ENCODE peak calls at places on chromosomes 6 and 20, in seven cellular contexts. B is effector CD4-positive, alpha-beta T cell; C is foreskin fibroblast; X is kidney tubule cell; U is IMR-90; R is neural crest cell; N is left colon. V is an unnamed sample.

GRCh38 chr6:149059557-149059956 is 258.0 kb upstream of the TAB2 start:
- DNase-seq in B (no peak), C (no peak), X (no peak), U (peak; percentile 23), R (no peak), N (no peak), V (no peak)

GRCh38 chr20:52987295-52987694 is 15.1 kb downstream of the TSHZ2 start:
- DNase-seq in B (no peak), C (no peak), X (no peak), U (no peak), R (no peak), N (no peak), V (no peak)

GRCh38 chr6:158605266-158605878 is 39.2 kb downstream of the DYNLT1 start:
- DNase-seq in B (peak; percentile 38), C (peak; percentile 68), X (peak; percentile 80), U (peak; percentile 77), R (peak; percentile 72), N (peak; percentile 73), V (peak; percentile 75)

GRCh38 chr20:6094038-6094437 is 28.8 kb downstream of the FERMT1 start:
- DNase-seq in B (no peak), C (no peak), X (no peak), U (no peak), R (no peak), N (peak; percentile 26), V (no peak)

GRCh38 chr6:36851149-36851614 is 11.9 kb upstream of the CPNE5 start:
- DNase-seq in B (peak; percentile 27), C (peak; percentile 74), X (peak; percentile 78), U (peak; percentile 72), R (peak; percentile 46), N (no peak), V (peak; percentile 61)

GRCh38 chr6:162179196-162179951 is 548.2 kb downstream of the PRKN start:
- DNase-seq in B (no peak), C (no peak), X (no peak), U (no peak), R (no peak), N (no peak), V (no peak)

GRCh38 chr6:6590530-6590929 is 2.0 kb downstream of the LY86 start:
- DNase-seq in B (no peak), C (no peak), X (no peak), U (no peak), R (no peak), N (no peak), V (no peak)

GRCh38 chr6:104604643-104605042 is 255.1 kb downstream of the HACE1 start:
- DNase-seq in B (no peak), C (no peak), X (no peak), U (no peak), R (no peak), N (no peak), V (no peak)

GRCh38 chr6:151705994-151706733 is 101.3 kb upstream of the ESR1 start:
- DNase-seq in B (no peak), C (no peak), X (no peak), U (no peak), R (no peak), N (peak; percentile 14), V (no peak)

GRCh38 chr6:35327349-35328027 is 14.9 kb upstream of the PPARD start:
- DNase-seq in B (peak; percentile 72), C (peak; percentile 46), X (peak; percentile 55), U (peak; percentile 55), R (peak; percentile 51), N (peak; percentile 77), V (peak; percentile 78)

GRCh38 chr20:884983-885952 is 30.9 kb downstream of the ANGPT4 start:
- DNase-seq in B (no peak), C (peak; percentile 14), X (peak; percentile 48), U (peak; percentile 26), R (peak; percentile 28), N (no peak), V (peak; percentile 38)

GRCh38 chr20:37845261-37845681 is 57.7 kb upstream of the VSTM2L start:
- DNase-seq in B (no peak), C (no peak), X (no peak), U (no peak), R (no peak), N (no peak), V (no peak)

GRCh38 chr20:40954521-40955165 is 74.0 kb upstream of the TOP1 start:
- DNase-seq in B (no peak), C (no peak), X (no peak), U (no peak), R (no peak), N (no peak), V (no peak)

GRCh38 chr6:169289671-169290408 is 36.2 kb upstream of the THBS2 start:
- DNase-seq in B (no peak), C (no peak), X (peak; percentile 29), U (peak; percentile 51), R (no peak), N (no peak), V (no peak)

GRCh38 chr20:16054917-16055316 is 518.3 kb downstream of the KIF16B start:
- DNase-seq in B (no peak), C (no peak), X (no peak), U (no peak), R (no peak), N (no peak), V (no peak)

GRCh38 chr6:136782021-136782770 is 10.1 kb downstream of the MAP3K5 start:
- DNase-seq in B (no peak), C (peak; percentile 45), X (peak; percentile 80), U (peak; percentile 79), R (no peak), N (no peak), V (no peak)

GRCh38 chr6:21808045-21808470 is 214.5 kb downstream of the SOX4 start:
- DNase-seq in B (no peak), C (peak; percentile 42), X (peak; percentile 85), U (peak; percentile 78), R (no peak), N (peak; percentile 13), V (no peak)

GRCh38 chr6:145087034-145087433 is 648.3 kb downstream of the EPM2A start:
- DNase-seq in B (no peak), C (no peak), X (peak; percentile 71), U (peak; percentile 53), R (no peak), N (no peak), V (no peak)

GRCh38 chr6:45807610-45808009 is 208.1 kb downstream of the CLIC5 start:
- DNase-seq in B (no peak), C (no peak), X (no peak), U (no peak), R (no peak), N (no peak), V (no peak)

GRCh38 chr6:131129657-131130545 is 5.4 kb upstream of the AKAP7 start:
- DNase-seq in B (no peak), C (peak; percentile 16), X (peak; percentile 34), U (no peak), R (no peak), N (no peak), V (no peak)

GRCh38 chr20:14838663-14839650 is 501.5 kb upstream of the FLRT3 start:
- DNase-seq in B (no peak), C (peak; percentile 65), X (no peak), U (no peak), R (no peak), N (peak; percentile 9), V (no peak)

GRCh38 chr6:15207923-15208322 is 37.9 kb upstream of the JARID2 start:
- DNase-seq in B (no peak), C (no peak), X (peak; percentile 52), U (peak; percentile 50), R (no peak), N (no peak), V (no peak)

GRCh38 chr6:121515615-121516265 is 80.3 kb downstream of the GJA1 start:
- DNase-seq in B (no peak), C (no peak), X (peak; percentile 34), U (peak; percentile 46), R (no peak), N (no peak), V (no peak)

GRCh38 chr6:41466437-41466990 is 79.7 kb upstream of the FOXP4 start:
- DNase-seq in B (no peak), C (no peak), X (no peak), U (no peak), R (no peak), N (no peak), V (no peak)

GRCh38 chr6:78908621-78909020 is 41.3 kb downstream of the IRAK1BP1 start:
- DNase-seq in B (no peak), C (no peak), X (no peak), U (no peak), R (no peak), N (no peak), V (no peak)

GRCh38 chr6:25006565-25007001 is 70.8 kb upstream of the RIPOR2 start:
- DNase-seq in B (no peak), C (peak; percentile 47), X (peak; percentile 50), U (no peak), R (no peak), N (no peak), V (no peak)

GRCh38 chr20:39632176-39632575 is 670.0 kb downstream of the DHX35 start:
- DNase-seq in B (no peak), C (no peak), X (no peak), U (no peak), R (no peak), N (no peak), V (no peak)

GRCh38 chr6:15017251-15017650 is 228.6 kb upstream of the JARID2 start:
- DNase-seq in B (no peak), C (peak; percentile 6), X (no peak), U (peak; percentile 17), R (peak; percentile 6), N (no peak), V (no peak)

GRCh38 chr6:29826271-29826670 is 1.4 kb upstream of the HLA-G start:
- DNase-seq in B (no peak), C (no peak), X (peak; percentile 81), U (no peak), R (no peak), N (no peak), V (no peak)

GRCh38 chr6:89411269-89412070 is 603 bp downstream of the RRAGD start:
- DNase-seq in B (no peak), C (no peak), X (peak; percentile 42), U (no peak), R (peak; percentile 46), N (peak; percentile 43), V (peak; percentile 35)

V was measured in Caco-2.